ENCODE peak calls at places on chromosomes 12 and 14, in six cellular contexts. U is AG04449; K is brain microvascular endothelial cell; E is OCI-LY7; D is lower leg skin; B is CD8-positive, alpha-beta T cell. Y is an unnamed sample.

GRCh38 chr14:93543766-93544165 is 113.0 kb downstream of the UNC79 start:
- DNase-seq in B (no peak), K (no peak), E (peak), U (no peak), D (no peak), Y (peak)

GRCh38 chr12:2752676-2753371 is 41.9 kb upstream of the FKBP4 start:
- DNase-seq in U (no peak), D (peak), K (peak), B (peak), E (no peak), Y (peak)

GRCh38 chr14:101819251-101819990 is 57.9 kb downstream of the PPP2R5C start:
- DNase-seq in E (no peak), U (no peak), B (peak), D (no peak), K (no peak), Y (no peak)

GRCh38 chr14:102094101-102094500 is 7.3 kb upstream of the HSP90AA1 start:
- DNase-seq in D (no peak), E (no peak), K (no peak), U (no peak), B (no peak), Y (no peak)

GRCh38 chr12:74535536-74535935 is 2.1 kb upstream of the ATXN7L3B start:
- DNase-seq in B (no peak), U (no peak), E (peak), D (no peak), K (no peak), Y (no peak)

GRCh38 chr12:51592034-51592705 is 1.1 kb downstream of the SCN8A start:
- DNase-seq in K (no peak), U (peak), D (no peak), B (no peak), E (no peak), Y (peak)

GRCh38 chr14:32201196-32201815 is 539 bp upstream of the RNU6-7 start:
- DNase-seq in E (peak), D (peak), K (peak), U (no peak), B (peak), Y (no peak)

GRCh38 chr14:44833376-44833775 is 128.4 kb downstream of the KLHL28 start:
- DNase-seq in B (no peak), E (no peak), K (no peak), U (no peak), D (no peak), Y (peak)

GRCh38 chr12:19165446-19165845 is 35.9 kb downstream of the PLEKHA5 start:
- DNase-seq in K (no peak), D (no peak), U (no peak), E (no peak), B (no peak), Y (no peak)

GRCh38 chr14:26925876-26926584 is 328.2 kb upstream of the NOVA1 start:
- DNase-seq in U (no peak), E (no peak), K (no peak), B (no peak), D (no peak), Y (no peak)

GRCh38 chr14:26863736-26864135 is 265.9 kb upstream of the NOVA1 start:
- DNase-seq in U (no peak), B (no peak), E (no peak), D (no peak), K (no peak), Y (no peak)

GRCh38 chr12:32455607-32456063 is 56.3 kb downstream of the FGD4 start:
- DNase-seq in D (no peak), K (peak), B (peak), E (peak), U (peak), Y (peak)

GRCh38 chr14:88023658-88024187 is 18.8 kb downstream of the GPR65 start:
- DNase-seq in U (no peak), K (no peak), E (no peak), D (no peak), B (no peak), Y (no peak)

GRCh38 chr12:124423683-124424515 is 129.0 kb downstream of the RFLNA start:
- DNase-seq in B (no peak), U (no peak), K (no peak), E (no peak), D (no peak), Y (no peak)

GRCh38 chr14:79281244-79282199 is 929.8 kb downstream of the DIO2 start:
- DNase-seq in E (no peak), U (no peak), B (no peak), D (no peak), K (no peak), Y (no peak)

GRCh38 chr14:77097006-77097688 is 911 bp upstream of the CIPC start:
- DNase-seq in U (no peak), E (no peak), K (peak), D (no peak), B (no peak), Y (peak)

GRCh38 chr12:75177997-75178396 is 31.6 kb downstream of the KCNC2 start:
- DNase-seq in E (no peak), D (no peak), B (no peak), U (peak), K (peak), Y (peak)

GRCh38 chr12:82363990-82364389 is 5.7 kb downstream of the METTL25 start:
- DNase-seq in K (no peak), E (no peak), U (no peak), B (no peak), D (no peak), Y (no peak)

GRCh38 chr14:105486333-105486973 is at the start of gene CRIP1:
- DNase-seq in B (peak), U (no peak), E (no peak), K (no peak), D (peak), Y (no peak)

GRCh38 chr12:93363854-93364297 is 13.8 kb upstream of the NUDT4 start:
- DNase-seq in E (no peak), D (no peak), U (no peak), B (no peak), K (no peak), Y (no peak)

GRCh38 chr12:23885396-23885795 is 64.1 kb downstream of the SOX5 start:
- DNase-seq in D (no peak), E (no peak), U (no peak), K (no peak), B (no peak), Y (no peak)

GRCh38 chr12:109695420-109695819 is 18.2 kb upstream of the FAM222A start:
- DNase-seq in D (no peak), K (no peak), B (no peak), U (no peak), E (no peak), Y (no peak)

GRCh38 chr14:59325906-59326305 is 137.4 kb downstream of the DAAM1 start:
- DNase-seq in D (no peak), B (no peak), E (no peak), K (no peak), U (no peak), Y (no peak)

GRCh38 chr14:104361101-104361591 is 218.4 kb upstream of the C14orf180 start:
- DNase-seq in K (no peak), D (peak), B (no peak), U (no peak), E (no peak), Y (no peak)

GRCh38 chr12:63294327-63294632 is 143.3 kb upstream of the AVPR1A start:
- DNase-seq in B (no peak), D (no peak), K (peak), U (peak), E (no peak), Y (peak)

GRCh38 chr12:67681145-67681778 is 32.7 kb downstream of the DYRK2 start:
- DNase-seq in B (no peak), U (peak), K (peak), D (no peak), E (no peak), Y (peak)

GRCh38 chr14:64095620-64096019 is 198.6 kb downstream of the ESR2 start:
- DNase-seq in U (peak), K (peak), D (no peak), B (no peak), E (no peak), Y (peak)

GRCh38 chr12:56332512-56333196 is 1.1 kb downstream of the PAN2 start:
- DNase-seq in E (no peak), U (no peak), K (no peak), B (no peak), D (no peak), Y (no peak)

GRCh38 chr12:88360349-88360748 is 218.2 kb downstream of the TMTC3 start:
- DNase-seq in U (no peak), B (no peak), K (no peak), E (no peak), D (no peak), Y (no peak)

GRCh38 chr14:60658909-60659585 is 9.8 kb upstream of the SIX1 start:
- DNase-seq in B (no peak), U (no peak), K (no peak), E (peak), D (no peak), Y (no peak)

DNA sequence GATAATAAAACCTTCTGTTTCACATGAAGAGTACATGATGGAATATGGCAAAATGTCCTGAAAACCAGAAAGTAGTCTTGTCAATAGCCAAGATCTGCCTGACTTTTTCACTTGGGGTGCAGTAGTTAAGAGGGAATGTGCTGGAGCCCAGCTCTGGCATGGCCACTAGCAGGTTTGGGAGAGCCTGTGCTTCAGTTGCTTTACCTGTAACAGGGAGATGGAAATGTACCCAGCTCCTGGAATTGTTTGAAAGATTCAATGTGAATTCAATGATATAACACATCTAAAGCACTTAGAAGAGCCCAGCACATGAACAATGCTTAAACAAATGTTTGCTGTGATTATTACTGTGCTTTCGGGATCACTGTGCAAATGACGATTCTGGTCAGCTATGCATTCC is 224.8 kb downstream of the APAF1 start:
- DNase-seq in B (no peak), U (no peak), K (no peak), D (no peak), E (no peak), Y (no peak)
- TF ChIP-seq CTCF in B (no peak), U (no peak), K (no peak), D (no peak), E (no peak), Y (no peak)

DNA sequence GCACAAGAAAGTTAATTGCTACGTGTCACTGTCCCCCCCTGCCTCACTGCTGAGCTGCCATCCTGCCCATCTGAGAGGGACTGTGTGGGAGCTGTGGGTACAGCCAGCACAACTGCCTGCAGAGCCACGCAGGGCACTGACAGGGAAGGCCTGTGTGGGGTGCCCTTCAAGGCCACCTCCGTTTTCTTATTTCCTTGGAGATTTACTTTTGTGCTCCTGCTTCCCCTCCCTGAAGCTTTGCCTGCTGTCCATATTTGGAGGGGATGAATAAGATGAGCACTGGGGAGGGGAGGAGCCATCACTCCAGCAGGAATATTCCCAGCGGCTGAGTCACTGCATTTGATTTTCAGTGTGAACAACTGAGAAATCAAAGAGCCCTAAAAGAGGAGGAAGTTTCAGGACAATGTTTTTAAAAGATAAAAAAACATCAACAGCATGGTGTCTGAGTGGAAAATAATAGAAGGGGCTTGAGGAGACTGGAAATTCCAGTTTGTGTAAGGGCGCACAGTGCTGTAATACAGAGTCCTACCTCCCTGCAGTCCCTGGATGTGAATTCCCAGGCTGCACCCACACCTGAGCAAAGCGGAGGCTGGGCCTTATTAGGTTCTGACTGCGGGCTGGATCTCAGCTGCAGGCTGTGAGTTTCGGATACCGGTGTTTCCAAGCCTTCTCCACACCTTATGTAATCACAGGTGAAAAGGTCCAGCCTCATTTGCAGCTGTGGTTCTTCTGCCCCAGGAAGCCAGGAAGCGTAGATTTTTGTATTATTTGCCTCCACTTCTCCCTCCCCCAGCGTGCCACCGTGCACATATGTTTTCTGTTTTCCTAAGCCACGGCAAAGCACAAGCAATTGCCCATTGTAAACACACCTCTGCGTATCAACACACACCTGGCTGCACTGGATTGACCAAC is 192.6 kb upstream of the BCL2L14 start:
- DNase-seq in E (no peak), D (no peak), B (no peak), U (peak), K (peak), Y (peak)
- TF ChIP-seq CTCF in E (no peak), D (no peak), B (no peak), U (no peak), K (no peak), Y (no peak)

DNA sequence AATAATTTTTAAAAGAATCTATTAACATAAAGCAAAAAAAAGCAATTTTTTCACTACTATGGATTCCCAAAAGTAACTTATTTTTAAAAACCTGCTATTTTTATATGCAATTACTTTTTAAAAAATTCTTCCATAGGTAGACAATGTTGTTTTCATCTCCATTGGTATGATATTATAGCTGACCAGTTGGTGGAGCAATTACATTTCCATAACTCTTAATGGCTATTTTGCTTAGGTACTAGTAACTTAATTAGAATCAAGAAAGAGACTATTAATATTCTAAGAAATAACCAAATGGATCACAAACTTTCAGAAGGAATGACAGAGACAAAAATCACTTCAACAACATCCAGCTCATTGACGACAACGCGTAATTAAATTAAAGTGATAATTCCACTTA is 64.7 kb upstream of the PTCSC3 start:
- DNase-seq in E (no peak), D (no peak), K (no peak), B (no peak), U (no peak), Y (no peak)
- TF ChIP-seq CTCF in E (peak), D (no peak), K (no peak), B (no peak), U (no peak), Y (peak)

GRCh38 chr14:22046063-22046462 is 372.4 kb upstream of the OR4E1 start:
- DNase-seq in D (no peak), K (no peak), B (no peak), E (no peak), U (no peak), Y (no peak)

GRCh38 chr14:22044193-22044592 is 370.6 kb upstream of the OR4E1 start:
- DNase-seq in K (no peak), D (no peak), E (no peak), U (no peak), B (no peak), Y (no peak)

GRCh38 chr14:22052795-22053194 is 379.2 kb upstream of the OR4E1 start:
- DNase-seq in B (peak), K (no peak), E (no peak), D (no peak), U (no peak), Y (no peak)

GRCh38 chr14:22047105-22047504 is 373.5 kb upstream of the OR4E1 start:
- DNase-seq in D (no peak), B (peak), E (peak), K (no peak), U (no peak), Y (no peak)
- TF ChIP-seq CTCF in D (no peak), B (peak), E (peak), K (peak), U (no peak), Y (no peak)

DNA sequence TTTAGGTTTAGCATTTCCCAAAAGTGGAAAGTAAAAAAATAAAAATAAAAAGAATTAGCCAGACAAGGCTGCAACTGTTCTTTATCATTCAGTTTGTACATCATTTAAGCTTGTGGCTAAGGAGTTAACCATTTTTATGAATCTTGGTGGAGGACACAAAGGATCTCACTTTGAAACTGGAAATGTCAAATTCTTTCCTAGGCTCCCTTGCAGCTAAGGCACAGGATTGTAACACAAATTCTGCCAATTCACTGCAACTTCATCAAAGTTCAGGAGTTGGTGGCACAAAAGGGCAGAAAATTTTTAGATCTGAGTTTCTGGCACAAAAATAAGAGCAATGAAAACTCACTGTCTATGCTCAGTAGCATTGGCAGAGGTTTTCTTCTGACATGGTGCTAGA is 211.2 kb upstream of the SYT10 start:
- DNase-seq in B (no peak), U (no peak), K (no peak), D (no peak), E (no peak), Y (no peak)
- TF ChIP-seq CTCF in B (no peak), U (no peak), K (no peak), D (no peak), E (no peak), Y (no peak)

Y was measured in HFFc6.